ENCODE peak calls at places on chromosomes 11 and 22, in five cellular contexts. E is naive thymus-derived CD4-positive, alpha-beta T cell; D is ovary; J is upper lobe of right lung; B is tibial nerve. C is an unnamed sample. For H3K4me1, the result is how much of the 10 kb centered on the place peaks cover.

GRCh38 chr11:44671234-44671633 is 55.5 kb upstream of the TSPAN18 start:
- DNase-seq in D (no peak), E (no peak), B (no peak), J (no peak), C (no peak)

GRCh38 chr11:92226331-92227232 is 2.0 kb downstream of the FAT3 start:
- DNase-seq in J (no peak), E (no peak), D (no peak), B (no peak), C (peak)

GRCh38 chr11:8870461-8871282 is 40.3 kb upstream of the AKIP1 start:
- DNase-seq in D (peak), E (no peak), J (peak), B (peak), C (peak)

GRCh38 chr11:112481893-112482292 is 221.2 kb upstream of the PLET1 start:
- DNase-seq in E (no peak), B (no peak), D (no peak), J (no peak), C (no peak)

GRCh38 chr11:75582935-75583709 is 21.1 kb downstream of the SERPINH1 start:
- DNase-seq in B (peak), J (peak), D (peak), E (peak), C (peak)

GRCh38 chr22:36417281-36417686 is 29.5 kb upstream of the MYH9 start:
- DNase-seq in D (no peak), E (no peak), J (peak), B (no peak), C (no peak)

GRCh38 chr11:45332486-45332934 is 46.4 kb upstream of the SYT13 start:
- DNase-seq in B (peak), D (peak), E (no peak), J (no peak), C (peak)

GRCh38 chr11:103798029-103798428 is 238.4 kb upstream of the DDI1 start:
- DNase-seq in E (no peak), D (no peak), B (no peak), J (no peak), C (peak)

GRCh38 chr11:69852051-69852450 is 32.8 kb upstream of the FGF3 start:
- DNase-seq in B (no peak), J (no peak), D (no peak), E (no peak), C (no peak)

GRCh38 chr11:10623797-10624761 is 55.6 kb upstream of the LYVE1 start:
- DNase-seq in B (peak), E (no peak), D (peak), J (peak), C (peak)

GRCh38 chr22:32775957-32776356 is 25.5 kb upstream of the TIMP3 start:
- DNase-seq in E (no peak), J (no peak), D (no peak), B (no peak), C (no peak)

GRCh38 chr22:39148727-39149535 is 3.5 kb downstream of the CBX7 start:
- DNase-seq in J (peak), E (peak), D (peak), B (peak), C (no peak)

GRCh38 chr11:13826505-13827278 is 135.8 kb upstream of the SPON1 start:
- DNase-seq in J (no peak), E (no peak), B (no peak), D (no peak), C (no peak)

GRCh38 chr11:120211522-120212258 is 858 bp downstream of the OAF start:
- DNase-seq in E (no peak), B (no peak), J (no peak), D (no peak), C (no peak)

GRCh38 chr11:116415095-116415494 is 357.7 kb downstream of the BUD13 start:
- DNase-seq in J (no peak), D (no peak), B (no peak), E (no peak), C (no peak)

GRCh38 chr11:15969701-15970329 is 386.5 kb downstream of the SOX6 start:
- DNase-seq in B (no peak), D (no peak), J (no peak), E (no peak), C (peak)

GRCh38 chr22:40083794-40084193 is 89.0 kb downstream of the FAM83F start:
- DNase-seq in E (no peak), B (no peak), J (no peak), D (no peak), C (no peak)

GRCh38 chr11:12274558-12275197 is 102.7 kb upstream of the PARVA start:
- DNase-seq in D (no peak), B (no peak), E (no peak), J (no peak), C (no peak)

GRCh38 chr11:115887727-115888126 is 383.5 kb upstream of the CADM1 start:
- DNase-seq in J (no peak), B (no peak), E (no peak), D (no peak), C (no peak)

GRCh38 chr11:76592025-76592914 is 78.3 kb downstream of the LRRC32 start:
- DNase-seq in D (no peak), J (no peak), E (peak), B (no peak), C (no peak)

GRCh38 chr22:42743501-42743991 is 22.9 kb upstream of the A4GALT start:
- DNase-seq in E (no peak), J (no peak), D (peak), B (peak), C (no peak)

GRCh38 chr11:122246885-122247284 is 130.9 kb upstream of the BLID start:
- DNase-seq in J (no peak), B (no peak), E (no peak), D (no peak), C (no peak)

GRCh38 chr11:99015634-99016454 is 4.9 kb upstream of the CNTN5 start:
- DNase-seq in J (no peak), B (peak), D (no peak), E (no peak), C (peak)

GRCh38 chr22:38257650-38258246 is 15.1 kb downstream of the TMEM184B start:
- DNase-seq in D (peak), E (no peak), J (no peak), B (no peak), C (no peak)

GRCh38 chr11:35012467-35013191 is 96.2 kb downstream of the PDHX start:
- DNase-seq in B (no peak), D (no peak), J (no peak), E (peak), C (no peak)

GRCh38 chr11:119832536-119832935 is 103.5 kb upstream of the NECTIN1 start:
- DNase-seq in D (peak), B (peak), J (no peak), E (no peak), C (peak)

GRCh38 chr11:120938255-120938654 is 85.6 kb upstream of the TBCEL start:
- DNase-seq in J (no peak), B (no peak), E (no peak), D (no peak), C (no peak)

GRCh38 chr11:110090466-110091026 is 2.6 kb upstream of the ZC3H12C start:
- DNase-seq in D (no peak), J (no peak), E (no peak), B (no peak), C (no peak)

GRCh38 chr11:17333799-17334586 is 17.6 kb upstream of the NCR3LG1 start:
- DNase-seq in D (no peak), B (no peak), J (no peak), E (no peak), C (no peak)

GRCh38 chr11:103806130-103806900 is 230.1 kb upstream of the DDI1 start:
- DNase-seq in E (no peak), B (peak), D (peak), J (no peak), C (peak)

GRCh38 chr11:67286621-67287333 is 2.3 kb upstream of the ANKRD13D start:
- DNase-seq in D (peak), E (no peak), J (no peak), B (no peak), C (no peak)

GRCh38 chr11:27211370-27212127 is 151.5 kb downstream of the CCDC34 start:
- DNase-seq in D (no peak), J (no peak), E (no peak), B (no peak), C (no peak)

GRCh38 chr22:41799486-41800347 is 762 bp upstream of the CCDC134 start:
- DNase-seq in D (peak), J (peak), E (peak), B (peak), C (peak)

GRCh38 chr11:124285610-124286344 is 28.0 kb downstream of the OR8D1 start:
- DNase-seq in E (no peak), J (no peak), B (no peak), D (no peak), C (no peak)

DNA sequence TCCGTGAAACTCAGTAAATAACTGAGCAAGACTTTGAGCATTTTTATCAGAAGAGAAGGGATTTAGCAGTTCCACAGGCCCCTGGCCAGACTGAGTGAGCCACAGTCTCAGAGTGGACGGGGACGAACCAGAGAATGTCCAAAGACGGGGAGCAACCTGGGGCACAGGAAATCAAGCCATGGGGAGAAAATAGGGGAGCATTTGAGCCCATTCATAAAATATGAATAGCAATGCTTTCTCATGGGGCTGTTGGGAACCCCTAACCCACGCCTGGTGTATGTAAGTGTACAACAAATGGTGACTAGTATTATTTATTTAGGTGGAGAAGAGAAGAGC is 3.6 kb upstream of the VSIG10L2 start:
- DNase-seq in E (peak), J (no peak), B (no peak), D (no peak), C (no peak)
- H3K27ac ChIP-seq in E (no peak), J (no peak), B (no peak), D (no peak), C (no peak)

GRCh38 chr22:44601189-44601588 is 100.8 kb upstream of the PRR5 start:
- DNase-seq in J (no peak), E (no peak), D (no peak), B (no peak), C (no peak)

GRCh38 chr22:44601725-44602124 is 100.3 kb upstream of the PRR5 start:
- DNase-seq in D (no peak), E (no peak), J (no peak), B (no peak), C (no peak)

GRCh38 chr22:44604455-44604854 is 97.5 kb upstream of the PRR5 start:
- DNase-seq in B (no peak), D (no peak), E (no peak), J (no peak), C (no peak)

GRCh38 chr22:44605486-44605885 is 96.5 kb upstream of the PRR5 start:
- DNase-seq in J (no peak), D (no peak), E (no peak), B (no peak), C (no peak)

GRCh38 chr22:44603774-44604173 is 98.2 kb upstream of the PRR5 start:
- DNase-seq in E (no peak), B (no peak), D (no peak), J (no peak), C (peak)
- H3K4me1 ChIP-seq in E (under half), B (under half), D (under half), J (under half), C (under half)

GRCh38 chr22:20248461-20248959 is 19.6 kb downstream of the RTN4R start:
- DNase-seq in D (no peak), E (no peak), J (no peak), B (no peak), C (no peak)

GRCh38 chr22:20247608-20248171 is 20.4 kb downstream of the RTN4R start:
- DNase-seq in E (no peak), J (no peak), D (no peak), B (no peak), C (no peak)

GRCh38 chr22:20251981-20252380 is 16.1 kb downstream of the RTN4R start:
- DNase-seq in J (no peak), D (no peak), B (no peak), E (no peak), C (no peak)

GRCh38 chr22:20251491-20251890 is 16.6 kb downstream of the RTN4R start:
- DNase-seq in J (no peak), E (no peak), B (no peak), D (no peak), C (no peak)

DNA sequence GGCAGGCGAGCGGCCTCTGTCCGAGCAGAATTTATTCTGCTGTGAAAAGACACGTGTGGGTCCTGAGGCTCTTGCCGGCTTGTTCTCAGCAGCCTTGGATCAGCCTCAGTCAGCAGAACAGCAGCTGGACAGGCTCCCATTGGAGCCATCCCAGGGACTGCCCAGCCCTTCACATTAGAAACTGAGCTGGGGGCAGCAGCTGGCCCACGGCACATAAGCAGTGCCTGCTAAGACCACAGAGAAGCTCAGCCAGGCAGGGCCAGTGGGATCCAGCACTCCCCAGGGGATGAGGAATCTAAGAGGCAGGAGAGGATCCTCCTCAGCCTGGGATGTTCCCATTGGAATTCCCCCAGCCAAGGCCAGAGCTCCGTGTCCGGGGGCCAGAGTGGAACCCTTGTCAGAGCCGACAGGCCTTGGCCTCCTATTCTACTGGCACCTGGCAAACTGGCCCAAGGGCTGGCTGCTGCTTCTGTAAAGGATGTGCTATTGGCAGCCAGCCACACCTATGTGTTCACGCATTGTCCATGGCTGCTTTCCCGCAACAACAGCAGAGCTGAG is 18.2 kb downstream of the RTN4R start:
- DNase-seq in B (peak), D (peak), J (no peak), E (no peak), C (no peak)
- H3K27ac ChIP-seq in B (no peak), D (no peak), J (no peak), E (no peak), C (no peak)

GRCh38 chr11:114172055-114172861 is 112.7 kb downstream of the ZBTB16 start:
- DNase-seq in B (no peak), D (no peak), J (no peak), E (no peak), C (no peak)
- H3K4me1 ChIP-seq in B (half or more), D (half or more), J (half or more), E (half or more), C (half or more)

GRCh38 chr11:129391350-129391749 is 15.7 kb downstream of the BARX2 start:
- DNase-seq in E (no peak), J (no peak), B (no peak), D (no peak), C (no peak)
- H3K27ac ChIP-seq in E (no peak), J (no peak), B (no peak), D (no peak), C (no peak)

GRCh38 chr11:3832816-3833215 is 7.9 kb downstream of the RHOG start:
- DNase-seq in D (no peak), E (no peak), J (no peak), B (no peak), C (no peak)
- H3K4me1 ChIP-seq in D (under half), E (half or more), J (half or more), B (under half), C (under half)

GRCh38 chr11:1925373-1926155 is 6.1 kb downstream of the TNNT3 start:
- DNase-seq in D (no peak), J (no peak), E (no peak), B (no peak), C (no peak)
- H3K27ac ChIP-seq in D (no peak), J (no peak), E (no peak), B (no peak), C (no peak)

GRCh38 chr11:64652586-64653387 is 61.8 kb downstream of the SLC22A12 start:
- DNase-seq in E (peak), B (peak), D (peak), J (peak), C (peak)

GRCh38 chr11:64654439-64654838 is 63.4 kb downstream of the SLC22A12 start:
- DNase-seq in B (no peak), D (no peak), E (no peak), J (no peak), C (no peak)

GRCh38 chr11:64650923-64651523 is 60.0 kb downstream of the SLC22A12 start:
- DNase-seq in D (no peak), J (no peak), B (no peak), E (no peak), C (peak)

GRCh38 chr11:64654958-64655541 is 64.0 kb downstream of the SLC22A12 start:
- DNase-seq in E (no peak), D (no peak), J (peak), B (no peak), C (no peak)

GRCh38 chr11:64653388-64653973 is 62.5 kb downstream of the SLC22A12 start:
- DNase-seq in D (no peak), E (no peak), B (no peak), J (no peak), C (no peak)
- H3K4me1 ChIP-seq in D (under half), E (under half), B (under half), J (under half), C (under half)

GRCh38 chr11:80532633-80533232 is 1091.9 kb upstream of the TENM4 start:
- DNase-seq in D (no peak), E (no peak), B (no peak), J (no peak), C (no peak)

GRCh38 chr11:80524330-80524729 is 1083.5 kb upstream of the TENM4 start:
- DNase-seq in B (no peak), E (no peak), D (no peak), J (no peak), C (no peak)

GRCh38 chr11:80533463-80533862 is 1092.6 kb upstream of the TENM4 start:
- DNase-seq in E (no peak), D (no peak), J (no peak), B (no peak), C (no peak)

DNA sequence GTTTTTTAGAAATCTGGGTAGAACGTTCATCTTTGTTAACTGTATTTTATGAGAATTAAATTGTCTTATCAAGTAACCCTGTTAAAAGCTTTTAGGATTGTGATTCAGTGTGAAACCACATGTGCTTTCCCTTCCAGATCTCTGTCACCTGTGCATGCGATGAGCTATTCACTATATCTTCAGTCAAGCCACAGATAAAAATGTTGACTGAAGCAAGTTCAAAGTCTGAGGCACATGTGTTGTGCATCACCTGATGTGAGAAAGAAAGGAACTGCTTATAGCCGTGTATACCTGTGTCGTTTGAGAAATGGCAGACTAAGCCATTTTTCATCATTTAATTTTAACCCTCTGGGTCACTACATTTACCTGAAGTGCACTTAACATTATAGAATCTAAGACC is 1088.9 kb upstream of the TENM4 start:
- DNase-seq in J (no peak), D (no peak), E (no peak), B (no peak), C (no peak)
- H3K27ac ChIP-seq in J (no peak), D (no peak), E (no peak), B (no peak), C (no peak)

DNA sequence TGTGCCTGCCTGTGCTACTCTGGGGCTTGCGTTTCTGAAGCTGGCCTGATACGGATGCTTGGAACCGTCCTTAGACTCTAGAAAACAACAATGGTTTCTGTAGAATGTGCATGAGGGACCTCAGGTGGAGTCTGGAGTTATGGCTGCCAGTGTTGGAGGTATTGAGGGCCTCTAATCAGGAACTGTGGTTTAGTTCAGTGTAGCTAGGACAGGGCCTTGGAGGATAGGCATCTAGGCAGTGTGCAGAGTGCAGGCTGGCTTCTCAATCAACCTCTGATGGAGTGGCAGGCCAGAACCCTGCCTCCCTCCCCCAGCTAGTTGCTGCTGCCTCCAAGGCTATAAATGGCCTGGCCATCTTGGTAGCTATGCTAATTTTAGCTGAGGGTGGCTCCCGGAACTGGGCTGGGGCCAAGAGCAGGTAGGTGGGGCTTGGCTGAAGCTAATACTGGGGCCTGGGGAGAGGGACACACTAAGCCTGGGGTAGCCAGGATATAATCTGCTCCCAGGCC is 4.0 kb downstream of the STIM1 start:
- DNase-seq in B (no peak), D (no peak), J (no peak), E (no peak), C (peak)
- H3K4me1 ChIP-seq in B (under half), D (under half), J (half or more), E (half or more), C (under half)